ENCODE peak calls at places on chromosomes 12 and 14, in four cellular contexts. C is A549, X is K562, E is WTC11. G is an unnamed sample.

GRCh38 chr12:480831-481230 is 21.1 kb downstream of the B4GALNT3 start:
- DNase-seq in E (no peak), X (no peak), C (no peak), G (no peak)

GRCh38 chr12:80000831-80001230 is 65.9 kb upstream of the PPP1R12A start:
- DNase-seq in C (no peak), X (no peak), E (no peak), G (no peak)

GRCh38 chr12:121799842-121800693 is 3.7 kb upstream of the SETD1B start:
- DNase-seq in C (peak; percentile 94), E (peak; percentile 74), X (peak; percentile 74), G (peak; percentile 84)

GRCh38 chr14:80146941-80147340 is 64.4 kb downstream of the DIO2 start:
- DNase-seq in E (no peak), C (no peak), X (no peak), G (no peak)

GRCh38 chr14:103404032-103404918 is 19.1 kb downstream of the MARK3 start:
- DNase-seq in X (no peak), C (no peak), E (no peak), G (no peak)

GRCh38 chr12:52413787-52414345 is 7.7 kb upstream of the KRT82 start:
- DNase-seq in E (peak; percentile 43), X (no peak), C (no peak), G (no peak)

GRCh38 chr12:91058821-91059220 is 997 bp upstream of the KERA start:
- DNase-seq in C (no peak), X (no peak), E (no peak), G (no peak)

GRCh38 chr12:110619534-110619953 is 5.6 kb downstream of the TCTN1 start:
- DNase-seq in E (no peak), C (no peak), X (no peak), G (no peak)

GRCh38 chr14:76948213-76948947 is 80.1 kb downstream of the IRF2BPL start:
- DNase-seq in X (no peak), E (no peak), C (peak; percentile 41), G (peak; percentile 46)

GRCh38 chr12:14777271-14777670 is 26.0 kb downstream of the WBP11 start:
- DNase-seq in X (no peak), E (no peak), C (no peak), G (peak; percentile 77)

GRCh38 chr12:48796976-48797375 is 8.1 kb upstream of the ADCY6 start:
- DNase-seq in C (no peak), E (no peak), X (no peak), G (no peak)

GRCh38 chr14:68520637-68521556 is 272.0 kb downstream of the ZFP36L1 start:
- DNase-seq in E (peak; percentile 48), C (peak; percentile 25), X (no peak), G (peak; percentile 86)

GRCh38 chr14:75561013-75561432 is 17.4 kb upstream of the FLVCR2 start:
- DNase-seq in X (peak; percentile 81), C (peak; percentile 90), E (peak; percentile 88), G (peak; percentile 67)
- TF ChIP-seq MAX in X (no peak), C (no peak), E (no peak), G (no peak)

GRCh38 chr12:118358008-118358359 is 14.7 kb downstream of the TAOK3 start:
- DNase-seq in X (no peak), C (no peak), E (no peak), G (no peak)

GRCh38 chr12:118361889-118362288 is 10.8 kb downstream of the TAOK3 start:
- DNase-seq in C (no peak), X (no peak), E (no peak), G (no peak)

GRCh38 chr12:118358607-118359540 is 13.8 kb downstream of the TAOK3 start:
- DNase-seq in X (no peak), E (no peak), C (no peak), G (no peak)

GRCh38 chr12:118359541-118359915 is 13.2 kb downstream of the TAOK3 start:
- DNase-seq in C (no peak), E (no peak), X (no peak), G (no peak)

GRCh38 chr12:118360785-118361404 is 11.8 kb downstream of the TAOK3 start:
- DNase-seq in E (no peak), X (peak; percentile 23), C (no peak), G (no peak)
- TF ChIP-seq NR3C1 in E (no peak), X (no peak), C (no peak), G (no peak)

DNA sequence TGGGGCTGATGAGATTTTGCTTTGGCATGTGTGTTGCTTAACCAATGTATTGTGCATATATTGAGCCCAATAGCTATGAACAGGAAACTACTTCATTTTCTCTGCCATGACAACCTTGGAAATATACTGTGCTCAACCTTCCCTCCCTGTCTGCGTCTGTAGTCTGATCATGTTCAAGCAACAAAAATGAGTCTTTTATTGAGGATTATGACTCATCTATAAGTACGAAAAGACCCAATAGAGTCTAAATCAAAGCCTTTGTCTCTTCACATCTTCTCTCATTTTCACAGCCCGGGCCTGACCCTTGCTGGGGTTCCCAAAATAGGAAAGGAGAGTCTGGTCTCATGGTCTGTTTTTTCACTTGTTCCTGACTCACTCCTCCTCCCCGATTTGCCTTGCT is 158.2 kb downstream of the CAND1 start:
- DNase-seq in E (no peak), C (no peak), X (no peak), G (no peak)
- TF ChIP-seq MAX in E (no peak), C (no peak), X (no peak), G (no peak)

GRCh38 chr14:104891664-104892500 is 26.8 kb downstream of the CEP170B start:
- DNase-seq in E (no peak), C (no peak), X (no peak), G (no peak)
- TF ChIP-seq NR3C1 in E (no peak), C (no peak), X (no peak), G (no peak)

GRCh38 chr12:9674226-9674590 is 4.7 kb downstream of the CLEC2D start:
- DNase-seq in C (no peak), E (no peak), X (no peak), G (no peak)
- TF ChIP-seq MAX in C (no peak), E (no peak), X (no peak), G (no peak)

G was measured in HepG2.